ENCODE peak calls at places on chromosome 14, in five cellular contexts. L, Z, R, Q and O are unnamed samples.

GRCh38 chr14:32571995-32572866 is 243.1 kb downstream of the AKAP6 start:
- DNase-seq in L (no peak), Z (no peak), R (no peak), Q (no peak), O (no peak)

GRCh38 chr14:29030121-29030520 is 263.5 kb downstream of the FOXG1 start:
- DNase-seq in L (no peak), Z (no peak), R (no peak), Q (no peak), O (no peak)

GRCh38 chr14:34081126-34081575 is 130.3 kb upstream of the EGLN3 start:
- DNase-seq in L (no peak), Z (no peak), R (no peak), Q (no peak), O (no peak)

GRCh38 chr14:36256131-36256801 is 64.2 kb downstream of the MBIP start:
- DNase-seq in L (no peak), Z (no peak), R (no peak), Q (no peak), O (no peak)

GRCh38 chr14:36659010-36659821 is 2.4 kb upstream of the PAX9 start:
- DNase-seq in L (no peak), Z (no peak), R (no peak), Q (no peak), O (no peak)

GRCh38 chr14:53670701-53671100 is 285.9 kb downstream of the BMP4 start:
- DNase-seq in L (peak), Z (no peak), R (no peak), Q (no peak), O (no peak)

GRCh38 chr14:78767436-78767835 is 597.3 kb downstream of the NRXN3 start:
- DNase-seq in L (no peak), Z (no peak), R (no peak), Q (no peak), O (no peak)

GRCh38 chr14:72839753-72840390 is 54.0 kb downstream of the DPF3 start:
- DNase-seq in L (no peak), Z (no peak), R (no peak), Q (no peak), O (no peak)

GRCh38 chr14:67391266-67391665 is 20.7 kb downstream of the PLEK2 start:
- DNase-seq in L (no peak), Z (no peak), R (peak), Q (no peak), O (no peak)

GRCh38 chr14:30284808-30285207 is 274.1 kb upstream of the G2E3 start:
- DNase-seq in L (no peak), Z (no peak), R (no peak), Q (no peak), O (no peak)

GRCh38 chr14:30287579-30288445 is 271.1 kb upstream of the G2E3 start:
- DNase-seq in L (no peak), Z (no peak), R (no peak), Q (no peak), O (no peak)

GRCh38 chr14:30283822-30284446 is 275.0 kb upstream of the G2E3 start:
- DNase-seq in L (peak), Z (peak), R (peak), Q (no peak), O (peak)
- TF ChIP-seq ZBTB33 in L (no peak), Z (no peak), R (no peak), Q (no peak), O (no peak)

GRCh38 chr14:93964281-93964680 is 12.1 kb downstream of the ASB2 start:
- DNase-seq in L (no peak), Z (no peak), R (no peak), Q (no peak), O (no peak)

GRCh38 chr14:93965287-93965821 is 11.0 kb downstream of the ASB2 start:
- DNase-seq in L (peak), Z (no peak), R (no peak), Q (no peak), O (no peak)

GRCh38 chr14:93967637-93968250 is 8.6 kb downstream of the ASB2 start:
- DNase-seq in L (no peak), Z (no peak), R (no peak), Q (peak), O (no peak)

GRCh38 chr14:93964820-93965286 is 11.5 kb downstream of the ASB2 start:
- DNase-seq in L (no peak), Z (no peak), R (no peak), Q (no peak), O (no peak)

GRCh38 chr14:93965968-93966474 is 10.3 kb downstream of the ASB2 start:
- DNase-seq in L (no peak), Z (no peak), R (no peak), Q (no peak), O (no peak)
- TF ChIP-seq SIN3A in L (no peak), Z (no peak), R (no peak), Q (no peak), O (no peak)

DNA sequence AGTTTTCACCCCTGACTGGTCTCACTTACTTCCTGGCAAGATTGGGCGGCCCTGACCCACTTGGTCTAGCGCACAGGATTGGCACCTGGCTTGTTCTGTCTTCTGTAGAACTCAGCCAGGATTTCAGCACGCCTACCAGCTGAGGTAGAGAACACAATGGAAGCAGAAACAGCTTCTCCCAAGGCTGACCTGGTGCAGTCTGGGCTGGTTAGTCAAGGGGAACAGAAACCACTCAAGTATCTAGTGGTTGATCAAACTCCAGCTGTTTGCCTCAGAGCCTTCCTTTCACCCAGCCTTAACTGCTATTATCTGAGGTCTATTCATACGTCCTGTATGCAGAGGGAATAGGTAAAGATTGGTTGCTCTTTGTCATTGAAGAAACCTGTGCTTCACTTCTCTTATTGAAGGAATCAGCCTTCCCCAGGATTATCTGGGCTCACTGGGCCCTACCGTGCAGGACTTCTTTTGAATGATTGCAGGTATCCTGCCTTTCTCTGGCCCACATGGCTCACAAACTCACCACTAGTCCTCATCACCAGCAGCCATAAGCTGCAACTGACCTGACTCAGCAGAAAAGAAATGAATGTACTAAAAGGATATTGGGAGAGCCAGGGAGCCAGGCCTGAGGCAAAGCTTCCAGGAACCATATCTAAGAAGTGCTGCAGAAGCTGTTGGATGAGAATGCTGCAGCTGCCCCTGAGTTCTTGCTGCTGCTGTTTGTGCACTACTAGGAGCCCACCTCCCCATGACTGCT is 2.5 kb upstream of the PLEKHD1 start:
- DNase-seq in L (no peak), Z (no peak), R (peak), Q (peak), O (no peak)
- TF ChIP-seq YY1 in L (no peak), Z (no peak), R (no peak), Q (peak), O (no peak)

GRCh38 chr14:97337267-97337666 is 540.1 kb downstream of the VRK1 start:
- DNase-seq in L (no peak), Z (no peak), R (no peak), Q (no peak), O (no peak)

GRCh38 chr14:97332591-97332984 is 535.4 kb downstream of the VRK1 start:
- DNase-seq in L (no peak), Z (no peak), R (no peak), Q (no peak), O (no peak)

GRCh38 chr14:97336179-97336578 is 539.0 kb downstream of the VRK1 start:
- DNase-seq in L (no peak), Z (no peak), R (no peak), Q (no peak), O (no peak)

GRCh38 chr14:97337670-97338069 is 540.5 kb downstream of the VRK1 start:
- DNase-seq in L (no peak), Z (no peak), R (no peak), Q (no peak), O (no peak)

GRCh38 chr14:97336816-97337215 is 539.6 kb downstream of the VRK1 start:
- DNase-seq in L (no peak), Z (no peak), R (no peak), Q (no peak), O (no peak)
- TF ChIP-seq ZBTB33 in L (no peak), Z (no peak), R (no peak), Q (no peak), O (no peak)

DNA sequence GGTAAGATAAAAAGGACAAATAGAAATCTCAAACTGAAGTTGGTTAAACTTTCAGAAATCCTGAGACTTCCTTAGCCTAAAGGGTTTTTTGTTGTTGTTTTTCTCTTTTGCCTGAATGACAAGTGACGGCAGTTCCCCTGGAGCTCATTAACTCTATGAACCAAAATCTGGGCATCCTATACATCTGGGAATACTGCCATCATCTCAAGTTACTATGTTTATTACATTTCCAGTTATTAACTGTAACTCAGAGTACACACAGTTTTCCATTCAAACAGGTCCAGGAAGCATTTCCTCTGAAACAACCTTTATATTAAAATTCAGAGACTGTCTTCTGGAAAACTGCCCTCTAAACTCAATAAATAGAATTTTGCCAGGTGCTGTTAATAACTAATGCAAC is 55.6 kb upstream of the CDKL1 start:
- DNase-seq in L (no peak), Z (no peak), R (no peak), Q (no peak), O (no peak)
- TF ChIP-seq SIN3A in L (no peak), Z (no peak), R (no peak), Q (no peak), O (no peak)

DNA sequence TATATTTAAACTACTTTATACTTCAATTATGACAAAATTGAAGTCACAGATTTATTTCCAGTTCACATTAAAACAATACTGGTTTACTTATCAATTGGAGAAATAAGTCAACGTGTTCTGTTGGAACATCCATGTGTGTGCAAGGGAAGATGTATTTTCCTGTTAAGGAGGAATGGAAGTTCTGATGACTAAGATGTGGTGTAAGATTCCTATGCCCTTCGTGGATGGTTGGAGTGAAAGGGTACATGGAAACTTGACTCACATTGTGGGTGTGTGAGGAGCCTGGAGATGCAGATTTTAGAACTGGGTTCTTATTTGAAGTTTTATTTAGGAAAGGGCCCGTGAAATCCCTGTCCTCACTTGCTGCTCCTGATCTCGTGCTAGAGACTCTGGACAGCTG is 95.3 kb downstream of the CATSPERB start:
- DNase-seq in L (no peak), Z (no peak), R (no peak), Q (no peak), O (no peak)
- TF ChIP-seq YY1 in L (no peak), Z (no peak), R (no peak), Q (no peak), O (no peak)